ENCODE peak calls at places on chromosomes 7 and 10, in five cellular contexts. Z is K562, Y is endothelial cell of umbilical vein, F is HepG2, R is H1. X is an unnamed sample.

GRCh38 chr10:78185693-78186055 is 152.0 kb downstream of the RPS24 start:
- DNase-seq in F (no peak), Y (peak; percentile 35), R (no peak), Z (no peak), X (no peak)

GRCh38 chr10:48605264-48605615 is 367 bp upstream of the ARHGAP22 start:
- DNase-seq in Z (no peak), F (no peak), R (no peak), Y (peak; percentile 36), X (no peak)

GRCh38 chr7:2686101-2686500 is 1.9 kb upstream of the AMZ1 start:
- DNase-seq in F (no peak), R (no peak), Z (no peak), Y (no peak), X (no peak)

GRCh38 chr10:6124666-6125065 is 35.8 kb downstream of the RBM17 start:
- DNase-seq in Y (no peak), Z (no peak), R (no peak), F (no peak), X (no peak)

GRCh38 chr7:106493041-106493731 is 167.8 kb downstream of the CCDC71L start:
- DNase-seq in F (no peak), Y (no peak), R (no peak), Z (no peak), X (no peak)

GRCh38 chr10:637771-638195 is 51.7 kb downstream of the DIP2C start:
- DNase-seq in Y (no peak), Z (no peak), R (no peak), F (no peak), X (no peak)

GRCh38 chr7:20352573-20353304 is 22.0 kb downstream of the ITGB8 start:
- DNase-seq in R (no peak), F (no peak), Z (no peak), Y (peak; percentile 73), X (no peak)

GRCh38 chr10:86732771-86733170 is 23.6 kb upstream of the BMPR1A start:
- DNase-seq in R (no peak), Z (no peak), Y (no peak), F (no peak), X (no peak)

GRCh38 chr10:16989826-16990293 is 139.8 kb downstream of the CUBN start:
- DNase-seq in Y (no peak), Z (no peak), F (no peak), R (peak; percentile 13), X (peak; percentile 62)

GRCh38 chr7:146658604-146659003 is 542.0 kb downstream of the CNTNAP2 start:
- DNase-seq in Z (no peak), Y (no peak), F (no peak), R (no peak), X (no peak)

GRCh38 chr7:140231779-140232491 is 55.2 kb upstream of the KDM7A start:
- DNase-seq in F (no peak), Y (no peak), R (no peak), Z (no peak), X (no peak)

GRCh38 chr7:81294897-81295515 is 376.2 kb upstream of the SEMA3C start:
- DNase-seq in R (no peak), Y (no peak), F (no peak), Z (no peak), X (no peak)

GRCh38 chr7:137469191-137469811 is 125.8 kb upstream of the PTN start:
- DNase-seq in R (no peak), F (no peak), Z (no peak), Y (peak; percentile 95), X (no peak)

GRCh38 chr10:1117651-1118050 is 61.5 kb downstream of the WDR37 start:
- DNase-seq in Y (no peak), F (no peak), Z (no peak), R (no peak), X (no peak)

GRCh38 chr7:156751319-156751718 is 110.7 kb downstream of the RNF32 start:
- DNase-seq in Y (peak; percentile 6), R (no peak), F (no peak), Z (no peak), X (no peak)

GRCh38 chr10:48595533-48595932 is 9.3 kb downstream of the ARHGAP22 start:
- DNase-seq in Z (no peak), F (no peak), R (no peak), Y (no peak), X (no peak)

DNA sequence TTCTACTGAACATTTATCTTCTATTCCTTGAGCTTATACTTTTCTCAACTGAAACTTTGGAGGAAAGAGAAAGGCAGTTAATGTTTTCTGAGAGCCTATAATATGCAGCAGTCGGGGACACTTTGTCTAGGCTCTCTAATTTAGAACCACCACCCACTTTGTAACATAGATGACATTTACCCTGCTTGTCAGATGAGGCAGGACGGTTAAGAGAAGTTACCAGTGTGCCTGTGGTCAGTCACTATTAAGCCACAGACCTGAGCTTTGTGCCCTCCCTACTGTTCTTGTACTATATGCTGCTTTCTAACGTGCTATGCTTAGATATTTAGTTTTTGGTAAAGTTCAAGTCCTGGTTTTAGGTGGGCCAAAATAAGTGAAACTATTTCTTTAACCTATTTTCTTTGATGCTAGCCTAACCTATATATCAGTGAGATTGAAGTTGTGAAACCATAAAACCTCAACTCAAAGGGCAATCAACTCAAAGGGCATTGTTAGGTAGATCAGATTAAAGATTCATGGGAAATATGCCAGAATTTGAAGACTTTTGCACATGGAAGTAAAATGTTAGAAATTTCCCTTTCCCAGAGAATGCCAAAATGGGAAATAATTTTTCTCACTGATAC is 156.5 kb upstream of the AGR3 start:
- DNase-seq in R (no peak), Y (no peak), F (peak; percentile 5), Z (no peak), X (no peak)
- TF ChIP-seq EZH2 in R (no peak), Y (no peak), F (no peak), Z (no peak), X (no peak)

DNA sequence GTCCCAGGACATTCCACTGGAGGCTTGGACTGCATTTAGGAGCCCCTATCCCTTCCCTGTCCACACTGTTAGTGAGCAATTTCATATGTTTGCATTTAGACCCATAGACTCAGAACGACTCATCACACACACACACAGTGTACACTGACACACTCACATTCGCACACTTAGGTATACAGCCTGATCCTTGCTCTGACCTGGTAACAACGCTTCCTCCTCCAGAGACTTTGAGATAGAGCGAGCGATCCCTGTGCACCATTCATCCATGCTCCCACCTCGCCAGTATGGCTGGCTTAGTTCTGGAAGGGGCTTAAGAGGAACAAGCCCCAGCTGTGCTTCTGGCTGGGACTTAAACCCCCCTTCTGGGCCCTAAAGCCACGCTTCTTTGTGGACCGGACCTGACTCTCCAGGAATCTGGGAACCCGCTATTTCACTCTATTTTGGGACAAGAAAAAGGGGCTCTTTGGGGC is 905 bp upstream of the HOXA13 start:
- DNase-seq in Y (no peak), F (no peak), R (no peak), Z (no peak), X (no peak)
- TF ChIP-seq POLR2AphosphoS5 in Y (no peak), F (no peak), R (no peak), Z (no peak), X (no peak)

DNA sequence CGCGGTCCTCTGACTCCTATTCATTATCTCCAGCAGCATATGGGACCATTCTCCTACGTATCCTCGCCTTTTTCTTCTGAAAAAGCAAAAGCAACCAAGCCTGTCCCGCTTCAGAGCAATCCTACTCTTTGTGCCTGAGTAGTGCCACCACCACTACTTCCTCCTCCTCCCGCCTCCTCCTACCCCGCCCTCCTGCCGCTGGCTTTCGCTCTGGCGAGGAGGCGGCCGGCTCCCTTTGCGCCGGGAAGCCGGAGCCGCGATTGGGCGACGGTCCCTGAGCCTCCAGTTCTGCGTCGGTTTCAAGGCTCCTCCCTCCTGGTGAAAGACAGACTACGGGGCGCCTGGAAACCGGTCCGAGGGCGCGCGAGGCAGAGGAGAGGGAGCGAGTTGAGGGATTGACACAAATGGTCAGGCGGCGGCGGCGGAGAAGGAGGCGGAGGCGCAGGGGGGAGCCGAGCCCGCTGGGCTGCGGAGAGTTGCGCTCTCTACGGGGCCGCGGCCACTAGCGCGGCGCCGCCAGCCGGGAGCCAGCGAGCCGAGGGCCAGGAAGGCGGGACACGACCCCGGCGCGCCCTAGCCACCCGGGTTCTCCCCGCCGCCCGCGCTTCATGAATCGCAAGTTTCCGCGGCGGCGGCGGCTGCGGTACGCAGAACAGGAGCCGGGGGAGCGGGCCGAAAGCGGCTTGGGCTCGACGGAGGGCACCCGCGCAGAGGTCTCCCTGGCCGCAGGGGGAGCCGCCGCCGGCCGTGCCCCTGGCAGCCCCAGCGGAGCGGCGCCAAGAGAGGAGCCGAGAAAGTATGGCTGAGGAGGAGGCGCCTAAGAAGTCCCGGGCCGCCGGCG is at the start of gene FZD1:
- DNase-seq in F (peak; percentile 84), Y (peak; percentile 98), Z (peak; percentile 91), R (peak; percentile 92), X (peak; percentile 98)
- TF ChIP-seq EZH2 in F (no peak), Y (peak; percentile 43), Z (no peak), R (no peak), X (peak; percentile 15)

DNA sequence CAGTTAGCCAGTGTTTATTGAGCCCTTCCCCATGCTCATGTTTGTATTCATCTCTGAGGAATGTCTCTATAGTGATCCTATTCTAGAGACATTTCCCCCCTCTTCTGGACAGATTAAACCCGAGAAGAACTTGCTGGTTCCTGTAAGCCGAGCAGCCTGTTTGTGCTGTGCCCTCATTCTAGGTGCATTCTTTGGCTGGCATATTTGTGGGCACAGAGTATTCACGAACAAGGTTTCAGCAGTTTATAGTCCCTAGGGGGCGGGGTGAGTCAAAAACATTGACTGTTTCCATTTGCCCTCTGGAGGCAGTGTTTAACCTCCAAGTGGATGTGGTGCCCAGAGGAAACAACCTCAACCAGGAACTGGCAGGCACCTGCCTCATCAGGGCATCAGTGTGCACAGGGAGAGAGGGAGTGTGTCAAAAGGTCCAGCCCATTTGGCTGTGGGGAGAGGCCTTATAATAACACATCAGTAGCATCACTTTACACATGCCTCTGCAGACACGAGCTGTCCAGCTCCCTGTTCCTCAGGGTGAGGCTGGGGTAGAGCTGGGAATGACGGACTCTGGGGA is 273.3 kb upstream of the LRGUK start:
- DNase-seq in Z (peak; percentile 35), R (peak; percentile 21), F (peak; percentile 47), Y (peak; percentile 27), X (peak; percentile 89)
- TF ChIP-seq POLR2AphosphoS5 in Z (no peak), R (no peak), F (no peak), Y (no peak), X (no peak)

GRCh38 chr10:22325948-22326702 is 5.2 kb downstream of the BMI1 start:
- DNase-seq in F (no peak), Y (no peak), R (no peak), Z (no peak), X (peak; percentile 54)
- TF ChIP-seq EZH2 in F (no peak), Y (no peak), R (no peak), Z (no peak), X (peak; percentile 36)

DNA sequence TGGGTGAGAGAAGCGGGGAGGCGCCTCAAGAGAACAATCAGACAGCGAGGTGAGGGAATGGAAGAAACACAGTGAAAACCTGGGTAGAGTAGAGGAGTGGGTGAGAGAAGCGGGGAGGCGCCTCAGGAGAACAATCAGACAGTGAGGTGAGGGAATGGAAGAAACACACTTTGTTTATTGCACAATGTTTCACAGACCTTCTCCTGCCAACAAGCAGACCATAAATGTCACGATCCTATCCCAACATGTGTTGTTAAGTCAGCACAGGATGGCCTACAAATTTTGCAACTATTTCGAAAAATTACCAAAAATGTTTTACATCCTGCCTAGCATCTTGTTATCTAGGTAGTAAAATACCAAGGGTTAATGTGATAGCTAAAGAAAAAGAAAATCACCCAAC is 115.3 kb downstream of the JAZF1 start:
- DNase-seq in R (no peak), Z (no peak), Y (no peak), F (no peak), X (no peak)
- TF ChIP-seq POLR2AphosphoS5 in R (no peak), Z (no peak), Y (no peak), F (no peak), X (no peak)

X was measured in GM23338.